ENCODE peak calls at places on chromosomes 1 and 21, in four cellular contexts. A is activated CD8-positive, alpha-beta T cell treated with anti-CD3 and anti-CD28 coated beads for 36 hours; X is Ammon's horn; D is naive thymus-derived CD8-positive, alpha-beta T cell. G is an unnamed sample.

GRCh38 chr1:229253170-229253974 is 17.5 kb upstream of the RAB4A start:
- DNase-seq in D (peak), X (no peak), A (peak), G (no peak)

GRCh38 chr1:18901952-18902522 is 318 bp downstream of the ALDH4A1 start:
- DNase-seq in D (no peak), A (peak), X (no peak), G (no peak)

GRCh38 chr1:89068291-89068690 is 3.3 kb upstream of the GBP1 start:
- DNase-seq in A (no peak), D (no peak), X (no peak), G (no peak)

GRCh38 chr1:18178125-18178524 is 70.5 kb downstream of the IGSF21 start:
- DNase-seq in A (no peak), X (no peak), D (no peak), G (no peak)

GRCh38 chr1:156599811-156600210 is 1.5 kb downstream of the GPATCH4 start:
- DNase-seq in D (no peak), X (no peak), A (peak), G (no peak)

GRCh38 chr21:42790520-42790919 is 88.8 kb downstream of the WDR4 start:
- DNase-seq in D (no peak), X (no peak), A (no peak), G (no peak)

GRCh38 chr1:97457446-97458089 is 463.3 kb downstream of the DPYD start:
- DNase-seq in D (no peak), X (no peak), A (no peak), G (no peak)

GRCh38 chr1:218353656-218354055 is 8.5 kb downstream of the TGFB2 start:
- DNase-seq in D (no peak), A (no peak), X (no peak), G (no peak)

GRCh38 chr1:24827737-24828136 is 82.5 kb downstream of the CLIC4 start:
- DNase-seq in D (no peak), X (no peak), A (no peak), G (no peak)

GRCh38 chr1:215569987-215570824 is 3.1 kb downstream of the KCTD3 start:
- DNase-seq in D (no peak), A (no peak), X (no peak), G (no peak)

GRCh38 chr21:45019076-45019886 is 55.1 kb upstream of the ADARB1 start:
- DNase-seq in X (no peak), A (no peak), D (no peak), G (no peak)

GRCh38 chr1:21292991-21293536 is 2.8 kb upstream of the ECE1 start:
- DNase-seq in D (peak), A (peak), X (no peak), G (peak)

GRCh38 chr1:85580046-85580411 is 532 bp upstream of the CCN1 start:
- DNase-seq in X (no peak), A (no peak), D (no peak), G (no peak)

GRCh38 chr1:107474877-107475612 is 334.2 kb downstream of the NTNG1 start:
- DNase-seq in X (no peak), D (no peak), A (no peak), G (no peak)

GRCh38 chr1:206005761-206006160 is 2.6 kb upstream of the RAB7B start:
- DNase-seq in A (no peak), X (peak), D (no peak), G (no peak)

GRCh38 chr21:32184059-32184458 is 94.8 kb downstream of the MIS18A start:
- DNase-seq in X (no peak), D (no peak), A (no peak), G (no peak)

GRCh38 chr1:99727575-99728190 is 38.8 kb downstream of the FRRS1 start:
- DNase-seq in X (no peak), D (no peak), A (no peak), G (no peak)

GRCh38 chr1:212678456-212679410 is 20.9 kb downstream of the BATF3 start:
- DNase-seq in X (peak), D (no peak), A (peak), G (no peak)

GRCh38 chr1:185152187-185152767 is 4.5 kb downstream of the TRMT1L start:
- DNase-seq in D (no peak), X (no peak), A (no peak), G (no peak)

GRCh38 chr1:161119379-161120061 is 1.6 kb downstream of the NIT1 start:
- DNase-seq in A (peak), D (peak), X (no peak), G (peak)

G was measured in effector memory CD8-positive, alpha-beta T cell.